ENCODE peak calls at places on chromosome 12, in five cellular contexts. One of them, this sample, is unnamed.

GRCh38 chr12:47746073-47746472 is 12.6 kb downstream of the RAPGEF3 start:
- DNase-seq in cardiac muscle cell: no peak
- DNase-seq in psoas muscle: no peak
- DNase-seq in ascending aorta: no peak
- DNase-seq in stomach: no peak
- DNase-seq in this sample: no peak

GRCh38 chr12:110278137-110278536 is 2.9 kb upstream of the ATP2A2 start:
- DNase-seq in cardiac muscle cell: no peak
- DNase-seq in psoas muscle: no peak
- DNase-seq in ascending aorta: no peak
- DNase-seq in stomach: no peak
- DNase-seq in this sample: no peak

GRCh38 chr12:85923767-85924331 is 49.8 kb downstream of the NTS start:
- DNase-seq in cardiac muscle cell: peak
- DNase-seq in psoas muscle: no peak
- DNase-seq in ascending aorta: no peak
- DNase-seq in stomach: no peak
- DNase-seq in this sample: no peak

GRCh38 chr12:85714425-85714824 is 121.8 kb downstream of the RASSF9 start:
- DNase-seq in cardiac muscle cell: no peak
- DNase-seq in psoas muscle: no peak
- DNase-seq in ascending aorta: no peak
- DNase-seq in stomach: no peak
- DNase-seq in this sample: no peak

GRCh38 chr12:92551853-92552397 is 150.9 kb upstream of the PLEKHG7 start:
- DNase-seq in cardiac muscle cell: no peak
- DNase-seq in psoas muscle: no peak
- DNase-seq in ascending aorta: no peak
- DNase-seq in stomach: no peak
- DNase-seq in this sample: no peak

GRCh38 chr12:110247340-110248095 is 33.5 kb upstream of the ATP2A2 start:
- DNase-seq in cardiac muscle cell: no peak
- DNase-seq in psoas muscle: peak
- DNase-seq in ascending aorta: no peak
- DNase-seq in stomach: peak
- DNase-seq in this sample: peak

GRCh38 chr12:112126000-112126431 is 656 bp downstream of the TRAFD1 start:
- DNase-seq in cardiac muscle cell: no peak
- DNase-seq in psoas muscle: no peak
- DNase-seq in ascending aorta: no peak
- DNase-seq in stomach: no peak
- DNase-seq in this sample: no peak

GRCh38 chr12:15788266-15789214 is 648 bp downstream of the EPS8 start:
- DNase-seq in cardiac muscle cell: peak
- DNase-seq in psoas muscle: peak
- DNase-seq in ascending aorta: no peak
- DNase-seq in stomach: peak
- DNase-seq in this sample: peak

GRCh38 chr12:46376579-46376978 is 4.0 kb upstream of the SLC38A2 start:
- DNase-seq in cardiac muscle cell: no peak
- DNase-seq in psoas muscle: no peak
- DNase-seq in ascending aorta: no peak
- DNase-seq in stomach: no peak
- DNase-seq in this sample: no peak

GRCh38 chr12:107379852-107380567 is 286.7 kb upstream of the CRY1 start:
- DNase-seq in cardiac muscle cell: no peak
- DNase-seq in psoas muscle: no peak
- DNase-seq in ascending aorta: no peak
- DNase-seq in stomach: peak
- DNase-seq in this sample: no peak

GRCh38 chr12:50988051-50988450 is 35.7 kb downstream of the HIGD1C start:
- DNase-seq in cardiac muscle cell: no peak
- DNase-seq in psoas muscle: no peak
- DNase-seq in ascending aorta: no peak
- DNase-seq in stomach: no peak
- DNase-seq in this sample: no peak

GRCh38 chr12:42483534-42483857 is 106.0 kb downstream of the PRICKLE1 start:
- DNase-seq in cardiac muscle cell: no peak
- DNase-seq in psoas muscle: no peak
- DNase-seq in ascending aorta: no peak
- DNase-seq in stomach: no peak
- DNase-seq in this sample: no peak

GRCh38 chr12:52221912-52222457 is 11.1 kb upstream of the KRT7 start:
- DNase-seq in cardiac muscle cell: peak
- DNase-seq in psoas muscle: peak
- DNase-seq in ascending aorta: no peak
- DNase-seq in stomach: peak
- DNase-seq in this sample: peak

GRCh38 chr12:66409195-66409871 is 107.0 kb downstream of the HELB start:
- DNase-seq in cardiac muscle cell: peak
- DNase-seq in psoas muscle: no peak
- DNase-seq in ascending aorta: no peak
- DNase-seq in stomach: no peak
- DNase-seq in this sample: no peak

GRCh38 chr12:112005419-112006395 is 7.3 kb downstream of the TMEM116 start:
- DNase-seq in cardiac muscle cell: peak
- DNase-seq in psoas muscle: no peak
- DNase-seq in ascending aorta: no peak
- DNase-seq in stomach: peak
- DNase-seq in this sample: no peak

GRCh38 chr12:115337693-115338543 is 653.9 kb upstream of the TBX3 start:
- DNase-seq in cardiac muscle cell: peak
- DNase-seq in psoas muscle: peak
- DNase-seq in ascending aorta: no peak
- DNase-seq in stomach: no peak
- DNase-seq in this sample: no peak

GRCh38 chr12:106767206-106767605 is 7.3 kb upstream of the RIC8B start:
- DNase-seq in cardiac muscle cell: no peak
- DNase-seq in psoas muscle: no peak
- DNase-seq in ascending aorta: no peak
- DNase-seq in stomach: no peak
- DNase-seq in this sample: no peak

GRCh38 chr12:18798445-18799139 is 60.7 kb downstream of the CAPZA3 start:
- DNase-seq in cardiac muscle cell: peak
- DNase-seq in psoas muscle: no peak
- DNase-seq in ascending aorta: no peak
- DNase-seq in stomach: no peak
- DNase-seq in this sample: no peak

GRCh38 chr12:40032433-40033259 is 73.2 kb downstream of the SLC2A13 start:
- DNase-seq in cardiac muscle cell: no peak
- DNase-seq in psoas muscle: no peak
- DNase-seq in ascending aorta: no peak
- DNase-seq in stomach: no peak
- DNase-seq in this sample: no peak

GRCh38 chr12:110741795-110742717 is 635 bp downstream of the PPP1CC start:
- DNase-seq in cardiac muscle cell: peak
- DNase-seq in psoas muscle: peak
- DNase-seq in ascending aorta: no peak
- DNase-seq in stomach: peak
- DNase-seq in this sample: no peak

GRCh38 chr12:118187746-118188390 is 51.9 kb downstream of the PEBP1 start:
- DNase-seq in cardiac muscle cell: peak
- DNase-seq in psoas muscle: no peak
- DNase-seq in ascending aorta: no peak
- DNase-seq in stomach: no peak
- DNase-seq in this sample: no peak

GRCh38 chr12:98997899-98998298 is 352.8 kb downstream of the APAF1 start:
- DNase-seq in cardiac muscle cell: no peak
- DNase-seq in psoas muscle: no peak
- DNase-seq in ascending aorta: no peak
- DNase-seq in stomach: no peak
- DNase-seq in this sample: no peak

GRCh38 chr12:52918351-52918750 is 13.5 kb upstream of the KRT8 start:
- DNase-seq in cardiac muscle cell: no peak
- DNase-seq in psoas muscle: no peak
- DNase-seq in ascending aorta: no peak
- DNase-seq in stomach: no peak
- DNase-seq in this sample: no peak

GRCh38 chr12:50087995-50088394 is 2.9 kb downstream of the SMARCD1 start:
- DNase-seq in cardiac muscle cell: peak
- DNase-seq in psoas muscle: no peak
- DNase-seq in ascending aorta: no peak
- DNase-seq in stomach: no peak
- DNase-seq in this sample: no peak

GRCh38 chr12:19183121-19183838 is 53.7 kb downstream of the PLEKHA5 start:
- DNase-seq in cardiac muscle cell: peak
- DNase-seq in psoas muscle: no peak
- DNase-seq in ascending aorta: no peak
- DNase-seq in stomach: no peak
- DNase-seq in this sample: no peak

GRCh38 chr12:42663621-42664020 is 74.1 kb upstream of the PRICKLE1 start:
- DNase-seq in cardiac muscle cell: no peak
- DNase-seq in psoas muscle: no peak
- DNase-seq in ascending aorta: no peak
- DNase-seq in stomach: no peak
- DNase-seq in this sample: no peak

GRCh38 chr12:63302269-63302940 is 151.4 kb upstream of the AVPR1A start:
- DNase-seq in cardiac muscle cell: no peak
- DNase-seq in psoas muscle: no peak
- DNase-seq in ascending aorta: no peak
- DNase-seq in stomach: no peak
- DNase-seq in this sample: no peak

GRCh38 chr12:7068240-7068993 is 7.9 kb downstream of the C1S start:
- DNase-seq in cardiac muscle cell: peak
- DNase-seq in psoas muscle: peak
- DNase-seq in ascending aorta: no peak
- DNase-seq in stomach: no peak
- DNase-seq in this sample: no peak

GRCh38 chr12:131893605-131894312 is 663 bp upstream of the ULK1 start:
- DNase-seq in cardiac muscle cell: no peak
- DNase-seq in psoas muscle: no peak
- DNase-seq in ascending aorta: no peak
- DNase-seq in stomach: no peak
- DNase-seq in this sample: no peak
- H3K27ac ChIP-seq in cardiac muscle cell: no peak
- H3K27ac ChIP-seq in psoas muscle: peak
- H3K27ac ChIP-seq in ascending aorta: peak
- H3K27ac ChIP-seq in stomach: peak
- H3K27ac ChIP-seq in this sample: no peak

DNA sequence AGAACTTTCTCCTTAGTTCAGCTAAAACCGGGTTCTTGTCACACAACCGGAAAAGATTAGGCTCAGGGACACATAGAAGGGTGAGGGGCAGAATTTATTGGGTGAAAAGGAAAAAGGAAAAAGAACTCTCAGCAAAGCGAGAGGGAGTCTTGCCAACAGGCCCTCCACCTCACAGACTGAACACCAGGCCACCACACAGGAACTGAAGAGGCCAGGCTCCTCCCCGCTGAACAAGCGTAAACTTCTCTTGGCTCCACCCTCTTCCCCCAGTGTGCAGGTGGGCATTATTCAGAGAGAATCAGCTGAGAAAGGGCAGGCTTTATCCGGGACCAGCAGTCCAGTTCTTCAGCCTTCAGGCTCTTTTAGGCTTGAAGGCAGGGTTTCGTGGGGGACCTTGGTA is 125.6 kb upstream of the FGD4 start:
- DNase-seq in cardiac muscle cell: no peak
- DNase-seq in psoas muscle: no peak
- DNase-seq in ascending aorta: no peak
- DNase-seq in stomach: no peak
- DNase-seq in this sample: no peak
- H3K27ac ChIP-seq in cardiac muscle cell: peak
- H3K27ac ChIP-seq in psoas muscle: no peak
- H3K27ac ChIP-seq in ascending aorta: no peak
- H3K27ac ChIP-seq in stomach: no peak
- H3K27ac ChIP-seq in this sample: no peak

GRCh38 chr12:20514598-20514997 is 146.3 kb downstream of the PDE3A start:
- DNase-seq in cardiac muscle cell: no peak
- DNase-seq in psoas muscle: no peak
- DNase-seq in ascending aorta: no peak
- DNase-seq in stomach: no peak
- DNase-seq in this sample: no peak
- H3K27ac ChIP-seq in cardiac muscle cell: no peak
- H3K27ac ChIP-seq in psoas muscle: no peak
- H3K27ac ChIP-seq in ascending aorta: no peak
- H3K27ac ChIP-seq in stomach: no peak
- H3K27ac ChIP-seq in this sample: no peak

DNA sequence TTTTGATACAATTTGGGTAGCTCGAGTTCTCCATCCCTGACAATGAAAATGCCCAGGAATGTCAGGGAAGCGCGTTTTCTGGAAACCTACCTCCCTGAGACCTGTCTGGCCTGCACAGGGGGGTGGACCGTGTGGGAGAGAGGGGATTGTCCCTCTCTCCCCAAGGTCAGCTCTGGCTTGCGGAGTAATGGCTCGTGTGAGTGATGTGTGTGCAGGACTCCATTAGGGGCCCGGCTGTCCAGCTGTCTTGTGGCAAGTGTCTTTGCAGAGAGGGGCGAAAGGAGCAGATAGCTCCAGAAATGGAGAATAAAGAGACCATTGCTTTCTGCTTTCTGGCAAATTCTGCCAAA is 215.3 kb downstream of the CHST11 start:
- DNase-seq in cardiac muscle cell: no peak
- DNase-seq in psoas muscle: no peak
- DNase-seq in ascending aorta: no peak
- DNase-seq in stomach: no peak
- DNase-seq in this sample: no peak
- H3K27ac ChIP-seq in cardiac muscle cell: peak
- H3K27ac ChIP-seq in psoas muscle: peak
- H3K27ac ChIP-seq in ascending aorta: peak
- H3K27ac ChIP-seq in stomach: peak
- H3K27ac ChIP-seq in this sample: peak

DNA sequence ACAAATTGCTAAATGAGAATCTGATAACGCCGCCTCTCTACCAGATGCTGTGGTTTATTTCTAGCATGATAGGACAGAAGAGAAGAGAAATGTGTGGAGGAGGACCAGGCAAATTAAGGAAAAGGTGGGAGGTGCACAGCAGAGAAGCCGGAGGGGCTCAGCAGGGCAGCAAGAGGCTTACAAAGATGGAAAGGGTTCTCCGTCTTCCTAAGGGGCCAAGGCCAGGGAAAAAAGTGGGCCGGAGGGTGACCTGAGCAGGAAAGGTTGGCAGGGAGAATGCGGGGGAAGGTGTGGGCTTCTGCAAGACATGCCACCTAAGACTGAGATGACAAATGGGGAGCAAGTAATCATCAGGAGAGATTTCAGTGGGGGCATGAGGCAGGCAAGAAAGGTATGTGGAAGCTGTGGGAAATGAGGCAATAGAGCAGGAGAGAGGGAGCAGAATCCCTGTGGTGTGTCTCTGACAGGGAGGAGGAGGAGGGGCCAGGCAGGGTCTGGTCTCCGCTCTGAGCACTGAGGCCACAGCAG is 18.7 kb downstream of the MANSC1 start:
- DNase-seq in cardiac muscle cell: no peak
- DNase-seq in psoas muscle: no peak
- DNase-seq in ascending aorta: no peak
- DNase-seq in stomach: no peak
- DNase-seq in this sample: no peak
- H3K27ac ChIP-seq in cardiac muscle cell: no peak
- H3K27ac ChIP-seq in psoas muscle: no peak
- H3K27ac ChIP-seq in ascending aorta: peak
- H3K27ac ChIP-seq in stomach: peak
- H3K27ac ChIP-seq in this sample: no peak

DNA sequence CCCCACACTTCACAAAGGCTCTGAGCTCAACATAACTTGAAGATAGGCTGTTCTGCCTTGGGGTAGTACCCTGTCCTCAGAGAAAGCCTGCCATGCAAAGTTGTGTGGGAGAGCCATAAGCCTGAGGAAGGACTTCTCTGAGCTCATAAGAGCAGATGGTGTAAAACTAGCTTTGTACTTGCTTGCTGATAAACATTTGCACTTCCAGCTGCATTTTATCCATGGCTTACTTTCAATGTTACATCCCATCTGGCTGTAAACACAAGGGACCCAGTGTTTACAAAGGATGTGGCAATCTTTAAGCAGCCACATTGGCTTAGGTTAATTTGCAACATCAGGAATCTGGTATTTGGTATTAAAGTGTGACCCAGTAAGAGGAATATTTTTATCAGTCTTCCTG is 258.1 kb downstream of the IPO8 start:
- DNase-seq in cardiac muscle cell: peak
- DNase-seq in psoas muscle: no peak
- DNase-seq in ascending aorta: no peak
- DNase-seq in stomach: no peak
- DNase-seq in this sample: no peak
- H3K27ac ChIP-seq in cardiac muscle cell: no peak
- H3K27ac ChIP-seq in psoas muscle: no peak
- H3K27ac ChIP-seq in ascending aorta: no peak
- H3K27ac ChIP-seq in stomach: peak
- H3K27ac ChIP-seq in this sample: no peak